ENCODE peak calls at places on chromosomes 16 and 17, in five cellular contexts. S is IMR-90, W is spleen, X is cardiac muscle cell, K is lung. L is an unnamed sample.

GRCh38 chr16:68636818-68637217 is 8.3 kb upstream of the CDH3 start:
- DNase-seq in K (no peak), S (no peak), X (no peak), W (no peak), L (peak)

GRCh38 chr17:5866978-5867377 is 203.2 kb upstream of the WSCD1 start:
- DNase-seq in W (no peak), X (no peak), K (no peak), S (no peak), L (no peak)

GRCh38 chr17:61409301-61410099 is 9.9 kb downstream of the TBX2 start:
- DNase-seq in X (peak), S (peak), K (no peak), W (peak), L (no peak)

GRCh38 chr17:41127371-41127770 is 3.4 kb upstream of the KRTAP4-12 start:
- DNase-seq in W (no peak), X (no peak), K (no peak), S (no peak), L (no peak)

GRCh38 chr17:64185101-64185500 is 55.2 kb upstream of the ERN1 start:
- DNase-seq in S (no peak), W (no peak), K (no peak), X (no peak), L (no peak)

GRCh38 chr17:58303981-58304734 is 23.4 kb upstream of the MPO start:
- DNase-seq in W (peak), X (peak), S (peak), K (peak), L (no peak)

GRCh38 chr16:64305663-64306062 is 816.2 kb downstream of the CDH11 start:
- DNase-seq in X (no peak), S (no peak), K (no peak), W (no peak), L (no peak)

GRCh38 chr17:45310380-45311324 is 6.2 kb downstream of the MAP3K14 start:
- DNase-seq in X (no peak), K (no peak), W (no peak), S (no peak), L (no peak)

GRCh38 chr16:75566040-75566888 is at the start of gene GABARAPL2:
- DNase-seq in X (peak), K (peak), S (peak), W (peak), L (no peak)

GRCh38 chr17:8162997-8163977 is 539 bp upstream of the VAMP2 start:
- DNase-seq in S (no peak), K (no peak), W (peak), X (peak), L (no peak)

GRCh38 chr16:85425061-85425662 is 188.0 kb upstream of the GSE1 start:
- DNase-seq in W (peak), S (no peak), X (no peak), K (no peak), L (no peak)

GRCh38 chr17:48160177-48160967 is 52.8 kb downstream of the SNX11 start:
- DNase-seq in K (no peak), X (no peak), S (no peak), W (no peak), L (no peak)

GRCh38 chr17:4444782-4445473 is 11.2 kb downstream of the SPNS3 start:
- DNase-seq in W (no peak), X (no peak), S (no peak), K (peak), L (no peak)

GRCh38 chr17:63425478-63425877 is 20.6 kb downstream of the CYB561 start:
- DNase-seq in K (peak), S (peak), X (peak), W (peak), L (peak)

GRCh38 chr16:79658301-79659001 is 57.9 kb upstream of the MAF start:
- DNase-seq in W (no peak), X (no peak), S (peak), K (no peak), L (no peak)

GRCh38 chr17:39209317-39210092 is 9.4 kb downstream of the RPL19 start:
- DNase-seq in W (peak), K (peak), X (peak), S (peak), L (no peak)

DNA sequence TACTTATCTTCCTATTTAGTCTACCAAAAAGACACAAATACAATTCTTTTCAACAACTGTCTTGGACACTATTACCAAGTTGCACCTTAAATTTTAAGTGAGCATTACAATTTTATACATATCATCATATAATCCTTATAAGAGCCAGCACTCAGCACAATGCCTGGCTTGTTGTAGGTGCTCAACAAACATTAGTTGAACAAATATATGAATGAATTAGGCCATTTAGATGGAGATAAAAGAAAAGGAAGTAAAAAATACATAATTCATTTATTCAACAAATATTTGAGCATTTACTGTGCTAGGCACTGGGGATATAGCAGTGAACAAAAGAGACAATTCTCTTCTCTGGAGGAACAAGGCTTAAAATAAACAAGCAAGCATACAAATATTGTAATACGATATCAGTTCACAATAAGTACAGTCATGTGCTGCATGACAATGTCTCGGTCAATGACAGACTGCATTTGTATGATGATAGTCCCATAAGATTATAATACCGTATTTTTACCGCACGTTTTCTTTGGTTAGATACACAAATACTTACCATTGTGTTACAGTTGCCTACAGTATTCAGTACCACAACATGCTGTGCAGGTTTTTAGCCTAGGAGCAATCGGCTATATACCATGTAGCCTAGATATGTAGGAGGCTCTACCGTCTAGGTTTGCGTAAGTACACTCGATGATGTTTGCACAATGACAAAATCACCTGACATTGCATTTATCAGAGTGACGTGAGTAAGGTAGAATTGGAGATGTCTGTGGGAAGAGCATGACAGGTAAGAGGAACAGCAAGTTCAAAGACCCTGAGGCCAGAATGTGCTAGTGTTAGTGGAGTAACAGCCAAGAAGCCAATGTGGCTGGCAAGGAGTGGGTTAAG is 86.4 kb upstream of the HS3ST2 start:
- DNase-seq in W (no peak), S (no peak), X (no peak), K (no peak), L (no peak)
- H3K4me3 ChIP-seq in W (no peak), S (no peak), X (no peak), K (no peak), L (no peak)

GRCh38 chr17:82613283-82614094 is 34.8 kb downstream of the WDR45B start:
- DNase-seq in S (no peak), K (no peak), W (no peak), X (peak), L (no peak)
- TF ChIP-seq CTCF in S (no peak), K (no peak), W (no peak), X (no peak), L (no peak)

DNA sequence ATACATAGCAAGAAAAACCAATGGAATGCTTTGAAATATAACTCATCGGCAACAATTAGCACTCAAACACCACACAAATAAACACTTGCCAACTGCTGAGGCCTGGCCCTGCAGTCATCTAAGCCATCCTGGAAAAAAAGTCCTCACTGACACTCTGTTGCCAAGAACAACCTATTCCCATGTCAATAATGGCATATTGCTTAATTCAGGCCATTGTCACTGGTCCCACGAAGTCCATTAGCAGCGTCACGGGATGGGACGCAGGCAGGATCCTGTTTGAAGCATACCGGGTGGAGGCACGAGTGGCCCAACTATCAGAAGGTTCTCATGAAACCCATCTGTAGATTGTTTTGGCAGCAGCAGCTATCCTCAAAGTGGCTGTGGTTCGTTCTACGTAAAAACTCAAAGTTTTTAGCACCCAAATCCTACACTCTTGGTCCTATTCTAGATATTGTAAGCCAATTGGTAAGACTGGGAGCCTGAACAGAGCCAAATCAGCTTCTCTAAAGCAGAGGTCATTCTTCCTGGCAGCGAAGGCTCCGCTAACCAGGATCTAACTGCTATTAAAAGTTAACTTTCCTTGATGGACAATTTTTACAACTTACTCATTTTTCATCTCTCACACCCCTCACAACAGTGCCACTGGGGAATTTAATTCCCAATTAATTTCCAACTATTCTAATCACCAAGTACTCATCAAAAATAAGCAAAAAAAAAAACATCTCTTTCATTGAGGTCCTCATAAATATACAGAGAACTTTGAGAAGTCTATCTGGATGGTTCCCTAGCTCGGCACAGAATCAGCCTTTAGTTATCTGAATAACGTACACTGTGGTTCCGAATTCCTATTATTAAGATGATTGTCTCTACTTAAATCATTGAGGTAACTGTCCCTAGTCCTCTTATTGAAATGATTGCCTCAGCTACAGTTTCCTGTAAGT is 91.5 kb downstream of the ZFHX3 start:
- DNase-seq in X (no peak), W (no peak), S (no peak), K (no peak), L (no peak)
- H3K4me3 ChIP-seq in X (no peak), W (no peak), S (no peak), K (no peak), L (no peak)

GRCh38 chr16:50245417-50246298 is 20.7 kb upstream of the ADCY7 start:
- DNase-seq in K (peak), S (peak), W (peak), X (peak), L (no peak)
- TF ChIP-seq CTCF in K (no peak), S (peak), W (no peak), X (no peak), L (peak)

GRCh38 chr17:73624496-73624988 is 19.7 kb downstream of the SDK2 start:
- DNase-seq in X (no peak), K (no peak), W (no peak), S (no peak), L (no peak)

GRCh38 chr17:73623247-73623646 is 21.0 kb downstream of the SDK2 start:
- DNase-seq in X (no peak), S (no peak), W (no peak), K (no peak), L (no peak)

GRCh38 chr17:73625975-73626706 is 18.1 kb downstream of the SDK2 start:
- DNase-seq in X (peak), S (no peak), K (no peak), W (peak), L (no peak)

GRCh38 chr17:73622381-73622780 is 21.9 kb downstream of the SDK2 start:
- DNase-seq in K (no peak), S (no peak), W (no peak), X (no peak), L (no peak)

DNA sequence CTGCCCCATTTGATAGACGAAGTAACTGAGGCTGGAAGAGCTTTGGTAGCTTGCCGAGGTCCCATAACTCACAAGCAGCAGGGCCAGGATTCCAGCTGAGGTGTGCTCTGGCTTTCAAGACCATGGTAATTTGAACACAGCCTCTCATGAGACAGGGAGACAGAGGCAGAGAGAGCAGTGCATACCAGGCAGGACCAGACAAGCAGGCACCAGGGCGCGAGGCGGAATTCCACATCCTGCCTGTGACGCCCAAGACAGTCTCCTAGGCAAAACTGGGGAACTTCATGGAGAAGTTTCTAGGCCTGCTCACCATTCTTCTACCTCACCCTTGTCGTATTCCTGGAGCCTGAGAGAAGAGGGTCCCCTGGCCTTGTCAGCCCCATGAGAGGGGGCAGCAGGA is 19.2 kb downstream of the SDK2 start:
- DNase-seq in X (no peak), K (no peak), S (no peak), W (peak), L (no peak)
- H3K4me3 ChIP-seq in X (no peak), K (no peak), S (no peak), W (no peak), L (no peak)

GRCh38 chr17:32756696-32757095 is 120.2 kb downstream of the MYO1D start:
- DNase-seq in W (no peak), X (peak), S (no peak), K (no peak), L (no peak)

GRCh38 chr17:32755045-32755805 is 121.7 kb downstream of the MYO1D start:
- DNase-seq in W (no peak), S (peak), K (no peak), X (peak), L (peak)

GRCh38 chr17:32763855-32764439 is 113.0 kb downstream of the MYO1D start:
- DNase-seq in X (no peak), S (no peak), K (no peak), W (no peak), L (no peak)

GRCh38 chr17:32757963-32758362 is 119.0 kb downstream of the MYO1D start:
- DNase-seq in X (no peak), K (no peak), W (no peak), S (no peak), L (peak)

DNA sequence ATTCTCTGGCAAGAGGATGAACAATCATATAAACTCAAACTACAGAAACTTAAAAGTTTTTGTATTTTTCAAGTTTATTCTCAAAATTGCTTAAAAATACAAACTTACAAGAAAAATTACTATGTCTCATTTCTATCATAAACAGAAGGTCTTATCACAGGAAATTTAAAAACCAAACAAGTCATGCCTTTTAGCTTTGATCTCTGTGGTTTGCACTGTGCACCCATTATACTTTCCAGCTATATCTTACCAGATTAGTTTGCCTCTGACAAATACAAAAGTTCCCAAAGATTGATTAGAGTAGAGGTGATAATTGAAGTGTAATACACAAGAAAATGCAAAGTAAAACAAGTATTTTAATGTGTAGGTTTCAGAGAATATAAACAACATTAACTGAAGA is 117.4 kb downstream of the MYO1D start:
- DNase-seq in X (no peak), W (no peak), S (no peak), K (no peak), L (no peak)
- TF ChIP-seq CTCF in X (no peak), W (no peak), S (no peak), K (no peak), L (no peak)